ENCODE peak calls at places on chromosomes 6 and 20, in ten cellular contexts. S, V, X, N, T, K, Y, Q, Z and I are unnamed samples.

GRCh38 chr20:17808357-17808756 is 108.6 kb downstream of the BANF2 start:
- DNase-seq in S (no peak), V (no peak), X (no peak), N (peak), T (no peak), K (no peak), Y (no peak), Q (peak), Z (peak), I (peak)

GRCh38 chr6:137904822-137905617 is 38.0 kb downstream of the TNFAIP3 start:
- DNase-seq in S (no peak), V (no peak), X (peak), N (peak), T (no peak), K (no peak), Y (peak), Q (peak), Z (no peak), I (no peak)

GRCh38 chr6:50927816-50928215 is 109.1 kb downstream of the TFAP2B start:
- DNase-seq in S (no peak), V (no peak), X (no peak), N (peak), T (no peak), K (no peak), Y (no peak), Q (no peak), Z (no peak), I (no peak)

GRCh38 chr6:83867527-83868161 is 8.2 kb downstream of the CYB5R4 start:
- DNase-seq in S (no peak), V (no peak), X (peak), N (peak), T (no peak), K (no peak), Y (peak), Q (peak), Z (peak), I (peak)

GRCh38 chr6:28393912-28394662 is 5.5 kb downstream of the ZSCAN12 start:
- DNase-seq in S (no peak), V (no peak), X (no peak), N (no peak), T (no peak), K (no peak), Y (no peak), Q (peak), Z (no peak), I (no peak)

GRCh38 chr6:148831064-148831463 is 84.2 kb downstream of the UST start:
- DNase-seq in S (no peak), V (no peak), X (peak), N (no peak), T (no peak), K (no peak), Y (no peak), Q (peak), Z (no peak), I (no peak)

GRCh38 chr6:6331393-6331792 is 10.9 kb upstream of the F13A1 start:
- DNase-seq in S (no peak), V (no peak), X (peak), N (no peak), T (no peak), K (no peak), Y (no peak), Q (no peak), Z (no peak), I (no peak)

GRCh38 chr6:49913656-49914055 is 47.3 kb upstream of the CRISP1 start:
- DNase-seq in S (no peak), V (peak), X (no peak), N (no peak), T (no peak), K (no peak), Y (no peak), Q (no peak), Z (no peak), I (no peak)

GRCh38 chr20:9551808-9552550 is 37.6 kb downstream of the LAMP5 start:
- DNase-seq in S (no peak), V (no peak), X (no peak), N (no peak), T (no peak), K (no peak), Y (peak), Q (no peak), Z (no peak), I (no peak)

GRCh38 chr20:23375827-23376226 is 13.8 kb downstream of the GZF1 start:
- DNase-seq in S (no peak), V (no peak), X (no peak), N (no peak), T (no peak), K (no peak), Y (no peak), Q (no peak), Z (no peak), I (no peak)

GRCh38 chr6:101832371-101832770 is 438.9 kb downstream of the GRIK2 start:
- DNase-seq in S (no peak), V (no peak), X (no peak), N (no peak), T (no peak), K (no peak), Y (no peak), Q (no peak), Z (no peak), I (no peak)

GRCh38 chr6:81894788-81895221 is 142.3 kb upstream of the TENT5A start:
- DNase-seq in S (peak), V (no peak), X (no peak), N (peak), T (no peak), K (peak), Y (no peak), Q (peak), Z (no peak), I (no peak)

GRCh38 chr6:94751641-94752329 is 825.5 kb upstream of the MANEA start:
- DNase-seq in S (no peak), V (no peak), X (no peak), N (peak), T (no peak), K (no peak), Y (no peak), Q (no peak), Z (no peak), I (no peak)

GRCh38 chr20:17614176-17614811 is 44.4 kb downstream of the DSTN start:
- DNase-seq in S (no peak), V (no peak), X (no peak), N (peak), T (peak), K (no peak), Y (no peak), Q (peak), Z (peak), I (peak)

GRCh38 chr6:168992696-168993185 is 260.9 kb downstream of the THBS2 start:
- DNase-seq in S (no peak), V (peak), X (no peak), N (no peak), T (no peak), K (no peak), Y (no peak), Q (no peak), Z (no peak), I (no peak)

GRCh38 chr6:29851190-29851589 is 23.6 kb downstream of the HLA-G start:
- DNase-seq in S (no peak), V (no peak), X (no peak), N (no peak), T (no peak), K (no peak), Y (no peak), Q (no peak), Z (no peak), I (no peak)

GRCh38 chr6:168603234-168603633 is 162.2 kb downstream of the SMOC2 start:
- DNase-seq in S (no peak), V (no peak), X (no peak), N (no peak), T (no peak), K (no peak), Y (no peak), Q (no peak), Z (no peak), I (no peak)

GRCh38 chr20:50037575-50037974 is 54.8 kb downstream of the SNAI1 start:
- DNase-seq in S (no peak), V (no peak), X (no peak), N (no peak), T (no peak), K (no peak), Y (no peak), Q (no peak), Z (no peak), I (no peak)